ENCODE peak calls at places on chromosomes 1 and 21, in eight cellular contexts. V is DND-41, H is spleen, X is heart left ventricle, K is endodermal cell, O is IMR-90, G is GM23338, A is fibroblast of lung. R is an unnamed sample.

GRCh38 chr1:37482796-37483744 is 8.7 kb downstream of the ZC3H12A start:
- DNase-seq in A (no peak), G (no peak), X (no peak), H (no peak), K (no peak), O (no peak), V (no peak), R (no peak)

GRCh38 chr1:119254067-119254720 is 113.7 kb upstream of the WARS2 start:
- DNase-seq in G (no peak), V (no peak), H (no peak), X (no peak), A (no peak), K (no peak), O (no peak), R (no peak)

GRCh38 chr1:237448042-237448441 is 406.1 kb downstream of the RYR2 start:
- DNase-seq in H (no peak), X (no peak), A (no peak), K (no peak), G (no peak), O (no peak), V (no peak), R (no peak)

GRCh38 chr21:33308586-33309490 is 15.9 kb upstream of the IFNAR1 start:
- DNase-seq in V (peak; percentile 94), K (no peak), G (no peak), X (no peak), A (peak; percentile 83), H (no peak), O (peak; percentile 55), R (peak; percentile 29)

GRCh38 chr1:64938991-64939390 is 27.4 kb downstream of the JAK1 start:
- DNase-seq in K (no peak), O (no peak), V (no peak), A (no peak), H (no peak), X (no peak), G (no peak), R (no peak)

GRCh38 chr1:174398246-174398645 is 49.5 kb upstream of the GPR52 start:
- DNase-seq in V (no peak), K (no peak), X (no peak), A (peak; percentile 94), H (no peak), G (no peak), O (peak; percentile 96), R (no peak)

GRCh38 chr1:59422921-59423575 is 126.2 kb downstream of the FGGY start:
- DNase-seq in G (no peak), K (no peak), V (no peak), A (peak; percentile 80), O (no peak), X (peak; percentile 70), H (no peak), R (peak; percentile 94)

GRCh38 chr1:56973898-56974752 is 8.3 kb upstream of the C8B start:
- DNase-seq in O (no peak), X (no peak), A (no peak), H (no peak), K (no peak), V (no peak), G (no peak), R (no peak)

GRCh38 chr1:18322353-18323032 is 158.2 kb upstream of the KLHDC7A start:
- DNase-seq in O (no peak), K (peak; percentile 88), H (no peak), G (peak; percentile 85), A (no peak), V (peak; percentile 5), X (no peak), R (no peak)

GRCh38 chr1:3170566-3171453 is 101.8 kb downstream of the PRDM16 start:
- DNase-seq in A (peak; percentile 47), G (no peak), V (no peak), K (no peak), X (peak; percentile 85), H (no peak), O (no peak), R (peak; percentile 97)

GRCh38 chr1:244163861-244164562 is 112.9 kb downstream of the ZBTB18 start:
- DNase-seq in A (peak; percentile 91), V (no peak), X (peak; percentile 34), H (no peak), G (peak; percentile 84), O (peak; percentile 98), K (peak; percentile 73), R (no peak)

GRCh38 chr21:46151989-46152938 is 3.1 kb downstream of the FTCD start:
- DNase-seq in G (no peak), A (no peak), O (no peak), X (peak; percentile 5), V (no peak), H (peak; percentile 54), K (peak; percentile 48), R (peak; percentile 14)

GRCh38 chr1:222547944-222548671 is at the start of gene HHIPL2:
- DNase-seq in X (no peak), G (peak; percentile 14), V (no peak), K (peak; percentile 49), A (no peak), O (no peak), H (no peak), R (no peak)

GRCh38 chr1:5161372-5161771 is 507.0 kb downstream of the AJAP1 start:
- DNase-seq in V (no peak), K (peak; percentile 78), H (no peak), O (no peak), G (no peak), X (no peak), A (no peak), R (no peak)

GRCh38 chr1:180953791-180954721 is 41.4 kb downstream of the KIAA1614 start:
- DNase-seq in H (peak; percentile 87), O (peak; percentile 12), A (peak; percentile 60), G (peak; percentile 63), V (no peak), K (no peak), X (peak; percentile 64), R (peak; percentile 75)

GRCh38 chr1:77538956-77539509 is 143.4 kb downstream of the ZZZ3 start:
- DNase-seq in H (no peak), X (no peak), G (no peak), O (peak; percentile 93), V (no peak), A (peak; percentile 84), K (no peak), R (no peak)

GRCh38 chr1:33949570-33949969 is 85.7 kb downstream of the HMGB4 start:
- DNase-seq in O (no peak), G (no peak), H (no peak), A (no peak), V (no peak), K (no peak), X (no peak), R (no peak)

GRCh38 chr1:41537788-41538351 is 53.4 kb upstream of the EDN2 start:
- DNase-seq in X (peak; percentile 68), H (peak; percentile 53), O (peak; percentile 88), G (no peak), K (no peak), A (peak; percentile 90), V (no peak), R (peak; percentile 77)

GRCh38 chr1:187070076-187070475 is 241.3 kb downstream of the PLA2G4A start:
- DNase-seq in O (peak; percentile 29), A (no peak), K (no peak), V (no peak), H (no peak), G (no peak), X (no peak), R (no peak)

GRCh38 chr1:203349166-203349565 is 1.8 kb downstream of the FMOD start:
- DNase-seq in K (no peak), O (no peak), A (no peak), V (no peak), X (no peak), G (no peak), H (no peak), R (no peak)

GRCh38 chr1:203354246-203354645 is 3.3 kb upstream of the FMOD start:
- DNase-seq in A (peak; percentile 89), O (peak; percentile 90), H (no peak), V (no peak), G (no peak), X (no peak), K (no peak), R (no peak)

GRCh38 chr1:203353486-203353885 is 2.6 kb upstream of the FMOD start:
- DNase-seq in V (no peak), O (no peak), X (no peak), H (no peak), K (no peak), G (no peak), A (no peak), R (no peak)

GRCh38 chr1:203349757-203350522 is 982 bp downstream of the FMOD start:
- DNase-seq in O (no peak), A (no peak), H (no peak), V (no peak), G (no peak), K (no peak), X (no peak), R (no peak)

GRCh38 chr1:203351037-203351625 is at the start of gene FMOD:
- DNase-seq in V (no peak), H (no peak), O (peak; percentile 46), A (peak; percentile 72), G (peak; percentile 71), X (peak; percentile 71), K (peak; percentile 78), R (peak; percentile 93)
- TF ChIP-seq CTCF in V (no peak), H (no peak), O (no peak), A (peak; percentile 9), G (peak; percentile 61), X (no peak), K (peak; percentile 63), R (no peak)

GRCh38 chr1:210025870-210026269 is 87.9 kb downstream of the SYT14 start:
- DNase-seq in V (no peak), A (no peak), G (no peak), H (no peak), O (no peak), K (no peak), X (no peak), R (no peak)
- H3K36me3 ChIP-seq in V (no peaks in the 10 kb centered on the region), A (no peaks in the 10 kb centered on the region), G (no peaks in the 10 kb centered on the region), H (no peaks in the 10 kb centered on the region), O (no peaks in the 10 kb centered on the region), K (no peaks in the 10 kb centered on the region), X (no peaks in the 10 kb centered on the region), R (no peaks in the 10 kb centered on the region)

GRCh38 chr1:109253803-109254620 is 4.7 kb downstream of the CELSR2 start:
- DNase-seq in X (no peak), V (no peak), O (no peak), K (peak; percentile 80), A (no peak), H (peak; percentile 57), G (peak; percentile 62), R (no peak)
- H3K4me3 ChIP-seq in X (no peak overlapping the region), V (no peak overlapping the region), O (no peak overlapping the region), K (no peak overlapping the region), A (no peak overlapping the region), H (no peak overlapping the region), G (peak overlapping the region; percentile 26), R (peak overlapping the region; percentile 16)

DNA sequence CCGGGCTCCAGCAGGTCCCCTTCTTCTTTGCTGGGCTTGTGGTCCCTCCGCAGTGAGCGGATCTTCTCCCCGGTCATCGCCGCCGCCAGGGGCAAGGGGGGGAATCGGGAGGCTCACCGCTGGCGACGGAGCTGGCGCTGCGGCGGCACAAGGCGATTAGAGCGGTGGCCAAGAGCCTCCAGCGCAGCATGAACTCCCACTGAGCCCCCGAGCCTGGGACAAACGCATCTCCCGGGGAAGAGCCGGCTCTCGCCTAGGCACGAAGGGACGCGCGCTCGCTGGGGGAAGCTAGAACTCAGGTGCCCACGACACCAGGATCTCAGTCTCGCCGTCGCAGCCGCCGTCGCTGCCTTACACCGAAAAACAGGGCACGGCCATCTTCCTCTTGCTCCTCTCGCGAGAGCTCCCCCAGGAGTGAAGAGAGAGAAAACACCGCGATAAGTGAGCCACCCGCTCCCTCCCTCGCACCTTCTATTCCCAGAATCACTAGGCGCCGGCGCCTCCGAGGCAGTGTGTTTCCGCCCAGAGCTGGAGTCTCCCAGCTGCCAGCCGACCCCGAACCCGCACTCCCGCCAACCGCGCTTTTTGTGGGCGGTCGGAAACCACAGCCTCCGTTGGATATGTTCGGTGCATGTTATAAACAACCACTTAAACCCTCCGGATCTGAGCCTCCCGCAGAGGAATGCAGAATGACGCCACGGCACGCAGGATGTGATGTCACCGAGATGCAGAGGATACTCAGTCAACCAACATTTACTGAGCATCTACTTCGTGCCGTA is at the start of gene ANKRD13C:
- DNase-seq in O (peak; percentile 96), V (peak; percentile 96), K (peak; percentile 97), A (peak; percentile 97), G (peak; percentile 99), X (peak; percentile 95), H (peak; percentile 95), R (peak; percentile 97)
- TF ChIP-seq CTCF in O (peak; percentile 6), V (no peak), K (peak; percentile 52), A (no peak), G (no peak), X (no peak), H (no peak), R (no peak)